ENCODE peak calls at places on chromosomes 13 and 19, in ten cellular contexts. J is fibroblast of lung; E is AG08396; R is stimulated activated CD8-positive, alpha-beta memory T cell treated with anti-CD3 and anti-CD28 coated beads, Interleukin-15, amount 100 ng/mL, for 1 hour; Y is right cardiac atrium; V is stimulated activated CD4-positive, alpha-beta T cell treated with anti-CD3 and anti-CD28 coated beads, TNF-alpha, amount 100 ng/mL, for 1 hour; U is T-helper 17 cell; A is cardiac fibroblast; G is kidney tubule cell; S is colonic mucosa. T is an unnamed sample.

GRCh38 chr13:40352385-40352778 is 314.1 kb downstream of the FOXO1 start:
- DNase-seq in J (peak), E (no peak), R (no peak), Y (no peak), V (no peak), U (no peak), A (peak), G (no peak), S (no peak), T (no peak)

GRCh38 chr13:35854286-35854685 is 276.9 kb downstream of the DCLK1 start:
- DNase-seq in J (no peak), E (no peak), R (no peak), Y (no peak), V (no peak), U (no peak), A (no peak), G (no peak), S (no peak), T (no peak)

GRCh38 chr19:7647156-7647555 is 10.2 kb downstream of the STXBP2 start:
- DNase-seq in J (no peak), E (no peak), R (no peak), Y (peak), V (no peak), U (no peak), A (no peak), G (no peak), S (no peak), T (no peak)

GRCh38 chr19:3098515-3099346 is 4.6 kb downstream of the GNA11 start:
- DNase-seq in J (peak), E (peak), R (no peak), Y (peak), V (no peak), U (no peak), A (peak), G (peak), S (peak), T (peak)

GRCh38 chr13:36736119-36736726 is 62.4 kb downstream of the SERTM1 start:
- DNase-seq in J (peak), E (peak), R (peak), Y (no peak), V (no peak), U (peak), A (peak), G (peak), S (peak), T (peak)

GRCh38 chr13:107866007-107866665 is 349.2 kb downstream of the LIG4 start:
- DNase-seq in J (no peak), E (peak), R (no peak), Y (peak), V (no peak), U (no peak), A (peak), G (peak), S (no peak), T (peak)

GRCh38 chr13:20231839-20232555 is at the start of gene GJB6:
- DNase-seq in J (no peak), E (no peak), R (no peak), Y (no peak), V (peak), U (peak), A (no peak), G (no peak), S (no peak), T (no peak)

GRCh38 chr13:40194204-40194806 is 472.1 kb downstream of the FOXO1 start:
- DNase-seq in J (no peak), E (no peak), R (no peak), Y (peak), V (no peak), U (no peak), A (peak), G (peak), S (no peak), T (no peak)

GRCh38 chr13:40102854-40103253 is 447.4 kb downstream of the COG6 start:
- DNase-seq in J (no peak), E (peak), R (peak), Y (no peak), V (peak), U (no peak), A (peak), G (peak), S (no peak), T (peak)

GRCh38 chr19:45901912-45902650 is at the start of gene MYPOP:
- DNase-seq in J (no peak), E (no peak), R (no peak), Y (peak), V (no peak), U (no peak), A (no peak), G (no peak), S (no peak), T (no peak)

GRCh38 chr13:29479716-29480492 is 115.6 kb downstream of the SLC7A1 start:
- DNase-seq in J (peak), E (no peak), R (no peak), Y (no peak), V (no peak), U (no peak), A (peak), G (no peak), S (no peak), T (no peak)

GRCh38 chr19:35856546-35857149 is at the start of gene KIRREL2:
- DNase-seq in J (no peak), E (no peak), R (no peak), Y (peak), V (peak), U (no peak), A (no peak), G (no peak), S (no peak), T (peak)

GRCh38 chr19:55526216-55527196 is 10.4 kb downstream of the SBK2 start:
- DNase-seq in J (peak), E (peak), R (no peak), Y (peak), V (no peak), U (no peak), A (peak), G (peak), S (peak), T (peak)

GRCh38 chr13:48426052-48426451 is 13.1 kb upstream of the LPAR6 start:
- DNase-seq in J (no peak), E (no peak), R (no peak), Y (no peak), V (no peak), U (no peak), A (no peak), G (no peak), S (no peak), T (no peak)

GRCh38 chr19:30393046-30393445 is 20.9 kb downstream of the ZNF536 start:
- DNase-seq in J (no peak), E (peak), R (no peak), Y (no peak), V (no peak), U (no peak), A (no peak), G (peak), S (no peak), T (peak)

GRCh38 chr19:35224681-35225604 is 3.6 kb downstream of the FAM187B start:
- DNase-seq in J (no peak), E (no peak), R (no peak), Y (peak), V (no peak), U (no peak), A (no peak), G (no peak), S (peak), T (no peak)

GRCh38 chr19:13974073-13974472 is 21.8 kb downstream of the DCAF15 start:
- DNase-seq in J (no peak), E (no peak), R (no peak), Y (no peak), V (no peak), U (no peak), A (no peak), G (peak), S (no peak), T (no peak)

GRCh38 chr19:47190167-47190727 is 40.8 kb downstream of the BBC3 start:
- DNase-seq in J (peak), E (peak), R (no peak), Y (peak), V (peak), U (peak), A (peak), G (peak), S (peak), T (peak)

GRCh38 chr19:41307954-41308449 is 2.0 kb upstream of the CCDC97 start:
- DNase-seq in J (no peak), E (no peak), R (no peak), Y (no peak), V (no peak), U (no peak), A (no peak), G (no peak), S (no peak), T (no peak)

GRCh38 chr13:98459721-98460370 is 117.1 kb downstream of the STK24 start:
- DNase-seq in J (no peak), E (no peak), R (no peak), Y (no peak), V (no peak), U (no peak), A (no peak), G (no peak), S (no peak), T (no peak)

GRCh38 chr13:42991892-42992584 is at the start of gene EPSTI1:
- DNase-seq in J (peak), E (peak), R (peak), Y (peak), V (peak), U (peak), A (peak), G (peak), S (peak), T (peak)

GRCh38 chr13:113820813-113821651 is 42.8 kb downstream of the GAS6 start:
- DNase-seq in J (peak), E (peak), R (no peak), Y (peak), V (no peak), U (no peak), A (peak), G (peak), S (no peak), T (peak)

GRCh38 chr19:33558846-33559245 is 37.3 kb upstream of the PEPD start:
- DNase-seq in J (no peak), E (no peak), R (no peak), Y (no peak), V (no peak), U (no peak), A (no peak), G (no peak), S (no peak), T (no peak)

GRCh38 chr13:31350560-31350959 is 150.8 kb downstream of the B3GLCT start:
- DNase-seq in J (no peak), E (no peak), R (no peak), Y (no peak), V (no peak), U (no peak), A (no peak), G (no peak), S (no peak), T (no peak)

GRCh38 chr13:90618133-90618532 is 729.4 kb upstream of the MIR17HG start:
- DNase-seq in J (no peak), E (no peak), R (no peak), Y (no peak), V (no peak), U (no peak), A (no peak), G (no peak), S (no peak), T (no peak)

GRCh38 chr19:49932731-49933131 is 3.4 kb upstream of the NUP62 start:
- DNase-seq in J (no peak), E (no peak), R (no peak), Y (no peak), V (no peak), U (no peak), A (no peak), G (no peak), S (no peak), T (no peak)

GRCh38 chr13:37753776-37754175 is 115.8 kb downstream of the TRPC4 start:
- DNase-seq in J (no peak), E (no peak), R (no peak), Y (no peak), V (no peak), U (no peak), A (no peak), G (peak), S (no peak), T (no peak)

GRCh38 chr19:28140201-28140600 is 1072.8 kb downstream of the UQCRFS1 start:
- DNase-seq in J (no peak), E (no peak), R (no peak), Y (no peak), V (no peak), U (no peak), A (no peak), G (no peak), S (no peak), T (no peak)

GRCh38 chr19:8569066-8569761 is 8.0 kb downstream of the MYO1F start:
- DNase-seq in J (peak), E (peak), R (peak), Y (peak), V (no peak), U (peak), A (peak), G (peak), S (peak), T (peak)

GRCh38 chr13:99522288-99522687 is 21.0 kb downstream of the TM9SF2 start:
- DNase-seq in J (no peak), E (no peak), R (no peak), Y (no peak), V (no peak), U (no peak), A (peak), G (no peak), S (no peak), T (peak)

GRCh38 chr19:33865306-33865705 is 68.6 kb downstream of the KCTD15 start:
- DNase-seq in J (no peak), E (no peak), R (no peak), Y (no peak), V (no peak), U (no peak), A (no peak), G (no peak), S (no peak), T (no peak)

GRCh38 chr19:44955500-44956439 is 590 bp downstream of the CLPTM1 start:
- DNase-seq in J (no peak), E (no peak), R (no peak), Y (no peak), V (no peak), U (no peak), A (peak), G (peak), S (no peak), T (peak)

GRCh38 chr19:30074096-30074495 is 132.1 kb downstream of the URI1 start:
- DNase-seq in J (no peak), E (no peak), R (no peak), Y (no peak), V (no peak), U (no peak), A (no peak), G (no peak), S (no peak), T (no peak)

GRCh38 chr19:31064486-31064885 is 284.8 kb downstream of the TSHZ3 start:
- DNase-seq in J (no peak), E (no peak), R (no peak), Y (no peak), V (no peak), U (no peak), A (no peak), G (peak), S (no peak), T (no peak)

GRCh38 chr19:18204394-18205179 is 745 bp upstream of the RAB3A start:
- DNase-seq in J (no peak), E (peak), R (no peak), Y (no peak), V (no peak), U (no peak), A (no peak), G (no peak), S (peak), T (no peak)

GRCh38 chr19:11853358-11853757 is 4.8 kb downstream of the ZNF439 start:
- DNase-seq in J (no peak), E (no peak), R (no peak), Y (no peak), V (no peak), U (no peak), A (no peak), G (no peak), S (no peak), T (no peak)

GRCh38 chr19:56085571-56086275 is 35.4 kb downstream of the ZNF787 start:
- DNase-seq in J (no peak), E (no peak), R (no peak), Y (no peak), V (no peak), U (no peak), A (peak), G (peak), S (no peak), T (no peak)

GRCh38 chr19:17610384-17610783 is 54.9 kb downstream of the COLGALT1 start:
- DNase-seq in J (peak), E (peak), R (no peak), Y (no peak), V (no peak), U (no peak), A (peak), G (no peak), S (no peak), T (no peak)